ENCODE peak calls at places on chromosomes 13 and 19, in six cellular contexts. One of them, this sample, is unnamed.

GRCh38 chr13:76148374-76148773 is 512.2 kb downstream of the LMO7 start:
- DNase-seq in uterus: no peak
- DNase-seq in tibial nerve: no peak
- DNase-seq in ovary: no peak
- DNase-seq in breast epithelium: no peak
- DNase-seq in A549: no peak
- DNase-seq in this sample: no peak

GRCh38 chr13:113915786-113916329 is 52.0 kb upstream of the GAS6 start:
- DNase-seq in uterus: no peak
- DNase-seq in tibial nerve: no peak
- DNase-seq in ovary: no peak
- DNase-seq in breast epithelium: peak
- DNase-seq in A549: no peak
- DNase-seq in this sample: no peak

GRCh38 chr13:67383358-67383757 is 153.2 kb upstream of the PCDH9 start:
- DNase-seq in uterus: no peak
- DNase-seq in tibial nerve: no peak
- DNase-seq in ovary: no peak
- DNase-seq in breast epithelium: no peak
- DNase-seq in A549: peak
- DNase-seq in this sample: no peak

GRCh38 chr13:109318945-109319590 is 467.3 kb downstream of the IRS2 start:
- DNase-seq in uterus: no peak
- DNase-seq in tibial nerve: no peak
- DNase-seq in ovary: no peak
- DNase-seq in breast epithelium: no peak
- DNase-seq in A549: no peak
- DNase-seq in this sample: no peak

GRCh38 chr13:109938255-109938936 is 152.0 kb upstream of the IRS2 start:
- DNase-seq in uterus: peak
- DNase-seq in tibial nerve: no peak
- DNase-seq in ovary: no peak
- DNase-seq in breast epithelium: no peak
- DNase-seq in A549: no peak
- DNase-seq in this sample: no peak

GRCh38 chr13:30165791-30166190 is 141.6 kb downstream of the KATNAL1 start:
- DNase-seq in uterus: no peak
- DNase-seq in tibial nerve: peak
- DNase-seq in ovary: no peak
- DNase-seq in breast epithelium: no peak
- DNase-seq in A549: no peak
- DNase-seq in this sample: no peak

GRCh38 chr13:31530883-31531282 is 208.4 kb upstream of the RXFP2 start:
- DNase-seq in uterus: no peak
- DNase-seq in tibial nerve: no peak
- DNase-seq in ovary: no peak
- DNase-seq in breast epithelium: no peak
- DNase-seq in A549: no peak
- DNase-seq in this sample: no peak

GRCh38 chr13:23554000-23554399 is 16.2 kb upstream of the TNFRSF19 start:
- DNase-seq in uterus: no peak
- DNase-seq in tibial nerve: no peak
- DNase-seq in ovary: no peak
- DNase-seq in breast epithelium: no peak
- DNase-seq in A549: no peak
- DNase-seq in this sample: peak

GRCh38 chr19:13215572-13216380 is 65.6 kb downstream of the IER2 start:
- DNase-seq in uterus: no peak
- DNase-seq in tibial nerve: no peak
- DNase-seq in ovary: no peak
- DNase-seq in breast epithelium: no peak
- DNase-seq in A549: no peak
- DNase-seq in this sample: no peak

GRCh38 chr13:39107484-39108040 is 69.3 kb downstream of the NHLRC3 start:
- DNase-seq in uterus: no peak
- DNase-seq in tibial nerve: no peak
- DNase-seq in ovary: no peak
- DNase-seq in breast epithelium: no peak
- DNase-seq in A549: no peak
- DNase-seq in this sample: no peak

GRCh38 chr13:28136916-28137315 is 1.4 kb upstream of the PAN3 start:
- DNase-seq in uterus: no peak
- DNase-seq in tibial nerve: no peak
- DNase-seq in ovary: no peak
- DNase-seq in breast epithelium: no peak
- DNase-seq in A549: no peak
- DNase-seq in this sample: no peak

GRCh38 chr13:86841264-86841663 is 829.9 kb upstream of the SLITRK5 start:
- DNase-seq in uterus: no peak
- DNase-seq in tibial nerve: no peak
- DNase-seq in ovary: no peak
- DNase-seq in breast epithelium: no peak
- DNase-seq in A549: no peak
- DNase-seq in this sample: peak

GRCh38 chr13:98599502-98600328 is 22.8 kb upstream of the STK24 start:
- DNase-seq in uterus: no peak
- DNase-seq in tibial nerve: no peak
- DNase-seq in ovary: no peak
- DNase-seq in breast epithelium: no peak
- DNase-seq in A549: peak
- DNase-seq in this sample: no peak

GRCh38 chr19:12841094-12841493 is 2.8 kb downstream of the MAST1 start:
- DNase-seq in uterus: no peak
- DNase-seq in tibial nerve: no peak
- DNase-seq in ovary: no peak
- DNase-seq in breast epithelium: no peak
- DNase-seq in A549: no peak
- DNase-seq in this sample: no peak

GRCh38 chr19:7540761-7541480 is 5.4 kb downstream of the PNPLA6 start:
- DNase-seq in uterus: no peak
- DNase-seq in tibial nerve: no peak
- DNase-seq in ovary: no peak
- DNase-seq in breast epithelium: no peak
- DNase-seq in A549: peak
- DNase-seq in this sample: no peak

GRCh38 chr19:55486043-55486970 is 1.3 kb downstream of the NAT14 start:
- DNase-seq in uterus: peak
- DNase-seq in tibial nerve: no peak
- DNase-seq in ovary: no peak
- DNase-seq in breast epithelium: no peak
- DNase-seq in A549: no peak
- DNase-seq in this sample: no peak

GRCh38 chr13:109764474-109765292 is 21.7 kb downstream of the IRS2 start:
- DNase-seq in uterus: no peak
- DNase-seq in tibial nerve: no peak
- DNase-seq in ovary: no peak
- DNase-seq in breast epithelium: no peak
- DNase-seq in A549: no peak
- DNase-seq in this sample: no peak

DNA sequence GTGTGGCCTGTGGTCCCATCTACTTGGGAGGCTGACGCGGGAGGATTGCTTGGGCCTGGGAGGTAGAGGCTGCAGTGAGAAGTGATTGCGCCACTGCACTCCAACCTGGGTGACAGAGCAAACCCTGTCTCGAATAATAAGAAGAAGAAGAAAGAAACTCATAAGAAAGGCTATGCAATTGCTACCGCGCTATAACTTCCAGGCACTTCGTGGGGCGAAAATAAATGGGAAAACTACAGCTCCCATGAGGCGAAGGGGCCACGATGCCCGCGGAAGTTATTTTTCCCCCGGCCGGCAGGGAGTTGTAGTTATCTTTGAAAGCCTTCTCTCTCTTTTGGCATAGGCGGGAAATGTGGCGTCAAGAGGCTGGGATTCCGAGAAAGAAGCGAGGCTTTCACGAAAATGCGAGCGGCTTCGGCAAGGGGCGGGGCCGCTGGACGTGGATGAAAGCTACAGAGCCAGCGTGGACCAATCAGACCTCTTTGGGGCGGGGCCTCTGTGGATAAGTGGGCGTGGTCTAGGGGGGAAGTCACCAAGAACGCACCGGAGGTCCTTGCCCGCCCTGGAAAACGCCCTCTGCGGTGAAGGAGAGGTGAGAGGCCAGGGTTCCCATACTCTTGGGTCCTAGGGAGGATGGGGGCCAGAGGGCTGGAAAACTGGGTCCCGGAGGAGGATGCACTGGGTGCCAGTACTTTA is at the start of gene NUCB1:
- DNase-seq in uterus: peak
- DNase-seq in tibial nerve: peak
- DNase-seq in ovary: peak
- DNase-seq in breast epithelium: peak
- DNase-seq in A549: peak
- DNase-seq in this sample: peak
- TF ChIP-seq POLR2A in uterus: peak
- TF ChIP-seq POLR2A in tibial nerve: peak
- TF ChIP-seq POLR2A in ovary: peak
- TF ChIP-seq POLR2A in breast epithelium: peak
- TF ChIP-seq POLR2A in A549: peak
- TF ChIP-seq POLR2A in this sample: no peak

GRCh38 chr19:10419200-10419645 is 1.1 kb upstream of the PDE4A start:
- DNase-seq in uterus: no peak
- DNase-seq in tibial nerve: no peak
- DNase-seq in ovary: no peak
- DNase-seq in breast epithelium: no peak
- DNase-seq in A549: peak
- DNase-seq in this sample: peak
- TF ChIP-seq CTCF in uterus: no peak
- TF ChIP-seq CTCF in tibial nerve: no peak
- TF ChIP-seq CTCF in ovary: no peak
- TF ChIP-seq CTCF in breast epithelium: no peak
- TF ChIP-seq CTCF in A549: no peak
- TF ChIP-seq CTCF in this sample: no peak

DNA sequence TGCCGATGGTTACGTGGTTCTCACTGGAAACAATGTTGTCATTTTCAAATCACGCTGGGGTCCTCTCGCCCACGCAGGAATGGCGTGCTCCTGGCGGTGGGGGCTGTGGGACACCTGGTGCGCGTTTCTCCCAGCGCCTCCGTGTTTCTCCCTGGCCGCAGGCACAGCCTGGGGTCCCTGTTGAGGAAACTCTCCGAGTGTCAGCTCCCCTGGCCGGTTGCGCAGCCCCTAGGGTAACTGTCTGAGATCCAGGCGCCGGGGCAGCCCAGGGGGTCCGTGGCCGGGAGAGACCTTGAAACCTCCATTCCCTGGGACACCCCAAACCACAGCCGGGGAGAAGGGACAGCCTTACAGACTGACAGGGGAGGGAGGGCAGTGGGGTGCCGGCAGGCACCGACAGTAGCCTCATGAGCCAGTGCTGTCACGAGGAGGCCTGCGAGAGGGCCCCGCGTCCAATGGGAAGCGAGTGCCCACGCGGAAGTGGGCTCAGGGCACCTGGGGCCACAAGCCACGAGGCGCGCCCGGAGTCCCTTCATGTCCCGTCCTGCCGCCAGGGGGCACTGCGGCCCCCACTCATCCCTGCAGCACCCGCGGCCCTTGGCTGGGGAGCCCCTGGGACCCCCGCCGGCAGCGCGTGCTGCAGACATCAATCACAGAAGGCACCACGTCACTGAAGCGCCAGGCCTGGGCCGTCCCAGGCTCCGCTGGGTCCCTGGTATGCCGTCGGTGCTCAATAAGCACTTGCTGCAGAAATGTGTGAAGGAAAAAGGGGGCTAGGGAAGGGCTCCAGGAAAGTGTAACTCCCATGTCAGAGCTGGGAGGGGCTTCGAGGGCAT is 9.5 kb downstream of the ADAMTSL5 start:
- DNase-seq in uterus: no peak
- DNase-seq in tibial nerve: no peak
- DNase-seq in ovary: peak
- DNase-seq in breast epithelium: no peak
- DNase-seq in A549: peak
- DNase-seq in this sample: no peak
- H3K4me3 ChIP-seq in uterus: no peak
- H3K4me3 ChIP-seq in tibial nerve: no peak
- H3K4me3 ChIP-seq in ovary: no peak
- H3K4me3 ChIP-seq in breast epithelium: peak
- H3K4me3 ChIP-seq in A549: peak
- H3K4me3 ChIP-seq in this sample: no peak

GRCh38 chr13:29160862-29161261 is 340.7 kb downstream of the MTUS2 start:
- DNase-seq in uterus: no peak
- DNase-seq in tibial nerve: no peak
- DNase-seq in ovary: no peak
- DNase-seq in breast epithelium: no peak
- DNase-seq in A549: no peak
- DNase-seq in this sample: no peak
- TF ChIP-seq POLR2A in uterus: no peak
- TF ChIP-seq POLR2A in tibial nerve: no peak
- TF ChIP-seq POLR2A in ovary: no peak
- TF ChIP-seq POLR2A in breast epithelium: no peak
- TF ChIP-seq POLR2A in A549: no peak
- TF ChIP-seq POLR2A in this sample: no peak

DNA sequence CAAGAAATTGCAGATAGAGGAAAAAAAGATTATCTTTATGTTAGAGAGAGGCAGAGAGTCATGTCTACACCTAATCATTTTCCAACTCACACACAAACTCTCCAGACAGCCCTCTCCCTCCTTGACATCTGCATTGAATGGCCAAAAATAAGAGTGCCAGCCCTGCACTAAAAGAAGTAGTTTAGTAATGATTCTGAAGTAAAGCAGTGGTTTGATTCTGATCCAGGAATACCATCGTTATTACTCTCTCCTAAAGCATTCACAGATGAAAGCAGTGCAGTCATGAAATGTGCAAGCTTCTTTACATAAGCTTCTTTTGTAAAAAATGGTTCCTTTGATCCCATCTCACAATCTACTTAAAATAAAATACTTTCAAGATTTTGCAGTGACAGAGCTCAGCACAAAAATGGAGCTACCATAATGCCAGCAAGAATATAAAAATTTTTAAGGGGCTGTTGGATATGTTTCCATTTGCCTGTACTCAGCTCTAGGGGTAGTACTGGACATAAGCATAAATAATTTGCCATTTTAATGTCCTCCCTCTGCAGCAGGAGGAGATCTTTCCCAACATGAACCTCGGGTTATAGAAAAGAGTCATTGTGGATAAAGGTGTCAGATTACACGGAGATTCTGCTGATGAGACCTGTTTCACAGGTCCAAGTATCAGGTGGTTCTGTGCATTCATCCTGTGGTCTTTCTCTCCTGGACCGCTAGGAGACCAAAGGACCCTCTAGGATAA is 406.3 kb downstream of the DCT start:
- DNase-seq in uterus: no peak
- DNase-seq in tibial nerve: no peak
- DNase-seq in ovary: no peak
- DNase-seq in breast epithelium: no peak
- DNase-seq in A549: no peak
- DNase-seq in this sample: no peak
- TF ChIP-seq CTCF in uterus: no peak
- TF ChIP-seq CTCF in tibial nerve: no peak
- TF ChIP-seq CTCF in ovary: no peak
- TF ChIP-seq CTCF in breast epithelium: no peak
- TF ChIP-seq CTCF in A549: no peak
- TF ChIP-seq CTCF in this sample: no peak

DNA sequence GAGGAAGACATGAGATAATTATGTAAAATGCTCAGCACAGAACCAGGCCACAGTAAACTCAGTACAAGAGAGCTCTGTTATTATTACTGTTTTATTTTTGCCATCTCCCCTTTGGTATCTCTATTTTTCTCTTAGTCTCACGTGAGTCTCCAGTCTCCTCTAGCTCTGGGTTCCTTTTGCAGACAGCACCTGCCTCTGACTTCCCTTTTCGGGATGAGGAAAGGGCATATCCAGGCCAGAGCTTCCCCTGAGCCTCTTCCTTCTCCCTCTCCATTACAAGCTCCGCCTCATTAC is 6.1 kb upstream of the CNFN start:
- DNase-seq in uterus: no peak
- DNase-seq in tibial nerve: no peak
- DNase-seq in ovary: no peak
- DNase-seq in breast epithelium: no peak
- DNase-seq in A549: no peak
- DNase-seq in this sample: no peak
- H3K4me3 ChIP-seq in uterus: peak
- H3K4me3 ChIP-seq in tibial nerve: no peak
- H3K4me3 ChIP-seq in ovary: no peak
- H3K4me3 ChIP-seq in breast epithelium: peak
- H3K4me3 ChIP-seq in A549: peak
- H3K4me3 ChIP-seq in this sample: no peak

This sample was measured in lower leg skin.